ENCODE peak calls at places on chromosomes 3 and 15, in four cellular contexts. W is epithelial cell of esophagus, I is kidney glomerular epithelial cell, C is lower leg skin. A is an unnamed sample.

GRCh38 chr3:159814161-159814560 is 174.5 kb upstream of the IL12A start:
- DNase-seq in W (peak; percentile 92), C (no peak), I (no peak), A (peak; percentile 87)

GRCh38 chr15:69156726-69157381 is 3.6 kb upstream of the GLCE start:
- DNase-seq in I (no peak), W (no peak), C (no peak), A (no peak)

GRCh38 chr3:187066228-187066995 is 72.9 kb downstream of the RPL39L start:
- DNase-seq in W (peak; percentile 70), C (no peak), I (peak; percentile 50), A (peak; percentile 80)

GRCh38 chr3:126119008-126119675 is 35.2 kb upstream of the SLC41A3 start:
- DNase-seq in I (no peak), W (peak; percentile 54), C (peak; percentile 72), A (peak; percentile 52)

GRCh38 chr3:58266577-58266976 is 29.0 kb downstream of the ABHD6 start:
- DNase-seq in C (no peak), W (no peak), I (no peak), A (no peak)

GRCh38 chr3:23821858-23822257 is 16.1 kb downstream of the UBE2E1 start:
- DNase-seq in C (no peak), I (no peak), W (no peak), A (no peak)

GRCh38 chr3:64495413-64495812 is 192.4 kb downstream of the ADAMTS9 start:
- DNase-seq in C (no peak), I (no peak), W (no peak), A (no peak)

GRCh38 chr15:35173444-35174118 is 88.5 kb upstream of the NANOGP8 start:
- DNase-seq in C (no peak), I (no peak), W (peak; percentile 22), A (no peak)

GRCh38 chr3:195735036-195735695 is 14.4 kb downstream of the MUC20 start:
- DNase-seq in W (no peak), I (no peak), C (no peak), A (no peak)

GRCh38 chr3:16052964-16053363 is 121.5 kb upstream of the GALNT15 start:
- DNase-seq in C (no peak), I (no peak), W (no peak), A (no peak)

GRCh38 chr3:153144779-153145178 is 17.2 kb upstream of the RAP2B start:
- DNase-seq in W (peak; percentile 56), I (peak; percentile 64), C (no peak), A (no peak)

GRCh38 chr3:124887177-124887995 is at the start of gene ITGB5:
- DNase-seq in C (peak; percentile 96), W (peak; percentile 67), I (peak; percentile 84), A (peak; percentile 93)

GRCh38 chr15:95290376-95290973 is 1040.0 kb upstream of the NR2F2 start:
- DNase-seq in C (no peak), W (no peak), I (peak; percentile 42), A (no peak)

GRCh38 chr15:89409184-89409992 is 74.8 kb upstream of the POLG start:
- DNase-seq in C (no peak), W (no peak), I (no peak), A (no peak)

GRCh38 chr3:52780298-52780585 is 2.8 kb downstream of the ITIH1 start:
- DNase-seq in I (no peak), C (no peak), W (no peak), A (no peak)

GRCh38 chr3:194386610-194387009 is 12.5 kb downstream of the GP5 start:
- DNase-seq in C (no peak), W (no peak), I (no peak), A (no peak)

GRCh38 chr3:66053009-66053782 is 14.5 kb upstream of the MAGI1 start:
- DNase-seq in C (no peak), I (no peak), W (no peak), A (no peak)

GRCh38 chr3:193656878-193657282 is 63.9 kb downstream of the OPA1 start:
- DNase-seq in C (no peak), W (no peak), I (no peak), A (no peak)

GRCh38 chr15:88894348-88894818 is 961 bp downstream of the HAPLN3 start:
- DNase-seq in I (peak; percentile 49), C (peak; percentile 94), W (peak; percentile 83), A (peak; percentile 91)

GRCh38 chr15:63892794-63893441 is 59.2 kb upstream of the HERC1 start:
- DNase-seq in I (no peak), C (no peak), W (no peak), A (peak; percentile 48)

GRCh38 chr3:149958171-149958796 is 12.4 kb downstream of the PFN2 start:
- DNase-seq in C (no peak), I (no peak), W (peak; percentile 82), A (no peak)

GRCh38 chr3:168476360-168476980 is 380.7 kb upstream of the GOLIM4 start:
- DNase-seq in I (no peak), C (no peak), W (no peak), A (no peak)

GRCh38 chr15:31822463-31822862 is 207.9 kb upstream of the CHRNA7 start:
- DNase-seq in I (no peak), W (no peak), C (no peak), A (no peak)

GRCh38 chr3:18124501-18124900 is 300.6 kb downstream of the SATB1 start:
- DNase-seq in C (no peak), I (peak; percentile 67), W (peak; percentile 76), A (peak; percentile 66)

GRCh38 chr3:16309558-16309957 is 44.5 kb downstream of the OXNAD1 start:
- DNase-seq in W (peak; percentile 79), C (no peak), I (peak; percentile 49), A (no peak)

GRCh38 chr3:23672628-23673027 is 133.1 kb upstream of the UBE2E1 start:
- DNase-seq in C (no peak), W (no peak), I (no peak), A (no peak)

GRCh38 chr3:43372809-43373587 is 86.7 kb downstream of the SNRK start:
- DNase-seq in I (peak; percentile 80), C (peak; percentile 43), W (no peak), A (no peak)

GRCh38 chr3:141365206-141365605 is 3.1 kb upstream of the ZBTB38 start:
- DNase-seq in W (no peak), I (no peak), C (no peak), A (no peak)

GRCh38 chr3:55877703-55878102 is 390.6 kb upstream of the WNT5A start:
- DNase-seq in W (no peak), I (no peak), C (no peak), A (no peak)

GRCh38 chr15:75684648-75685047 is 28.0 kb downstream of the CSPG4 start:
- DNase-seq in W (no peak), I (no peak), C (no peak), A (no peak)

GRCh38 chr3:113002676-113003075 is 11.9 kb downstream of the GTPBP8 start:
- DNase-seq in I (no peak), W (peak; percentile 19), C (no peak), A (no peak)

GRCh38 chr3:152403632-152404066 is 134.9 kb downstream of the MBNL1 start:
- DNase-seq in I (no peak), W (no peak), C (peak; percentile 89), A (peak; percentile 77)

GRCh38 chr15:95170587-95171380 is 939.4 kb downstream of the MCTP2 start:
- DNase-seq in W (no peak), I (no peak), C (no peak), A (no peak)

GRCh38 chr3:191143224-191143623 is 55.8 kb upstream of the OSTN start:
- DNase-seq in I (no peak), W (peak; percentile 6), C (no peak), A (no peak)

GRCh38 chr3:161096771-161097367 is 8.3 kb downstream of the B3GALNT1 start:
- DNase-seq in W (peak; percentile 44), I (no peak), C (no peak), A (no peak)

GRCh38 chr3:153829596-153830170 is 291.5 kb upstream of the ARHGEF26 start:
- DNase-seq in W (peak; percentile 63), C (no peak), I (no peak), A (no peak)

GRCh38 chr15:63277044-63277892 is at the start of gene APH1B:
- DNase-seq in W (peak; percentile 46), C (peak; percentile 97), I (peak; percentile 52), A (peak; percentile 90)

GRCh38 chr15:31871159-31871886 is 159.0 kb upstream of the CHRNA7 start:
- DNase-seq in W (peak; percentile 4), I (peak; percentile 51), C (no peak), A (no peak)

A was measured in islet precursor cell.